ENCODE peak calls at places on chromosomes 12 and 14, in seven cellular contexts. One of them, this sample, is unnamed. For H3K4me1, the result is how much of the 10 kb centered on the place peaks cover.

GRCh38 chr12:47820631-47821345 is 1.1 kb upstream of the HDAC7 start:
- DNase-seq in MM.1S: no peak
- DNase-seq in GM23248: peak
- DNase-seq in GM12878: no peak
- DNase-seq in keratinocyte: peak
- DNase-seq in neural progenitor cell: peak
- DNase-seq in astrocyte: peak
- DNase-seq in this sample: peak

GRCh38 chr12:25388216-25388615 is 137.5 kb upstream of the KRAS start:
- DNase-seq in GM23248: peak
- DNase-seq in keratinocyte: no peak
- DNase-seq in MM.1S: no peak
- DNase-seq in GM12878: no peak
- DNase-seq in astrocyte: peak
- DNase-seq in neural progenitor cell: no peak
- DNase-seq in this sample: no peak

GRCh38 chr14:75769047-75769685 is 108.1 kb downstream of the TTLL5 start:
- DNase-seq in neural progenitor cell: no peak
- DNase-seq in GM23248: peak
- DNase-seq in GM12878: peak
- DNase-seq in MM.1S: no peak
- DNase-seq in astrocyte: peak
- DNase-seq in keratinocyte: no peak
- DNase-seq in this sample: no peak

GRCh38 chr12:124809391-124809790 is 54.3 kb downstream of the SCARB1 start:
- DNase-seq in GM12878: no peak
- DNase-seq in GM23248: no peak
- DNase-seq in MM.1S: no peak
- DNase-seq in neural progenitor cell: no peak
- DNase-seq in keratinocyte: no peak
- DNase-seq in astrocyte: no peak
- DNase-seq in this sample: no peak

GRCh38 chr12:93938921-93939320 is 209.5 kb upstream of the PLXNC1 start:
- DNase-seq in GM23248: peak
- DNase-seq in keratinocyte: no peak
- DNase-seq in MM.1S: no peak
- DNase-seq in astrocyte: no peak
- DNase-seq in neural progenitor cell: no peak
- DNase-seq in GM12878: no peak
- DNase-seq in this sample: no peak

GRCh38 chr12:51823875-51824565 is 24.5 kb downstream of the FIGNL2 start:
- DNase-seq in neural progenitor cell: peak
- DNase-seq in astrocyte: peak
- DNase-seq in GM23248: peak
- DNase-seq in keratinocyte: no peak
- DNase-seq in GM12878: no peak
- DNase-seq in MM.1S: peak
- DNase-seq in this sample: peak

GRCh38 chr14:69547701-69548348 is 26.8 kb downstream of the CCDC177 start:
- DNase-seq in MM.1S: no peak
- DNase-seq in GM23248: peak
- DNase-seq in keratinocyte: no peak
- DNase-seq in neural progenitor cell: peak
- DNase-seq in GM12878: no peak
- DNase-seq in astrocyte: peak
- DNase-seq in this sample: peak

GRCh38 chr12:45655186-45655585 is 74.3 kb upstream of the ARID2 start:
- DNase-seq in GM12878: no peak
- DNase-seq in GM23248: no peak
- DNase-seq in MM.1S: no peak
- DNase-seq in astrocyte: no peak
- DNase-seq in keratinocyte: no peak
- DNase-seq in neural progenitor cell: peak
- DNase-seq in this sample: peak

GRCh38 chr12:126617312-126617711 is 1552.1 kb downstream of the AACS start:
- DNase-seq in GM23248: peak
- DNase-seq in astrocyte: no peak
- DNase-seq in GM12878: no peak
- DNase-seq in neural progenitor cell: peak
- DNase-seq in MM.1S: peak
- DNase-seq in keratinocyte: no peak
- DNase-seq in this sample: no peak

GRCh38 chr14:72776701-72777255 is 117.1 kb downstream of the DPF3 start:
- DNase-seq in neural progenitor cell: no peak
- DNase-seq in astrocyte: no peak
- DNase-seq in MM.1S: no peak
- DNase-seq in GM12878: no peak
- DNase-seq in keratinocyte: no peak
- DNase-seq in GM23248: no peak
- DNase-seq in this sample: peak

GRCh38 chr12:109760930-109761630 is 47.5 kb downstream of the FAM222A start:
- DNase-seq in keratinocyte: no peak
- DNase-seq in GM23248: no peak
- DNase-seq in GM12878: no peak
- DNase-seq in neural progenitor cell: no peak
- DNase-seq in astrocyte: no peak
- DNase-seq in MM.1S: no peak
- DNase-seq in this sample: no peak

GRCh38 chr14:77026166-77026929 is 2.2 kb downstream of the IRF2BPL start:
- DNase-seq in neural progenitor cell: peak
- DNase-seq in MM.1S: no peak
- DNase-seq in keratinocyte: no peak
- DNase-seq in GM23248: peak
- DNase-seq in GM12878: no peak
- DNase-seq in astrocyte: peak
- DNase-seq in this sample: peak

GRCh38 chr12:48349471-48349870 is 1.2 kb downstream of the ZNF641 start:
- DNase-seq in GM12878: no peak
- DNase-seq in GM23248: peak
- DNase-seq in astrocyte: no peak
- DNase-seq in MM.1S: no peak
- DNase-seq in neural progenitor cell: no peak
- DNase-seq in keratinocyte: no peak
- DNase-seq in this sample: no peak

GRCh38 chr14:75427126-75427481 is 718 bp upstream of the JDP2 start:
- DNase-seq in neural progenitor cell: peak
- DNase-seq in astrocyte: no peak
- DNase-seq in GM12878: no peak
- DNase-seq in keratinocyte: no peak
- DNase-seq in MM.1S: no peak
- DNase-seq in GM23248: no peak
- DNase-seq in this sample: no peak

GRCh38 chr12:80709811-80710726 is 2.6 kb downstream of the MYF6 start:
- DNase-seq in astrocyte: no peak
- DNase-seq in GM23248: no peak
- DNase-seq in GM12878: no peak
- DNase-seq in neural progenitor cell: peak
- DNase-seq in MM.1S: no peak
- DNase-seq in keratinocyte: no peak
- DNase-seq in this sample: peak

GRCh38 chr12:116411977-116412376 is 134.5 kb upstream of the MED13L start:
- DNase-seq in neural progenitor cell: no peak
- DNase-seq in GM23248: peak
- DNase-seq in MM.1S: no peak
- DNase-seq in GM12878: no peak
- DNase-seq in keratinocyte: no peak
- DNase-seq in astrocyte: no peak
- DNase-seq in this sample: no peak

DNA sequence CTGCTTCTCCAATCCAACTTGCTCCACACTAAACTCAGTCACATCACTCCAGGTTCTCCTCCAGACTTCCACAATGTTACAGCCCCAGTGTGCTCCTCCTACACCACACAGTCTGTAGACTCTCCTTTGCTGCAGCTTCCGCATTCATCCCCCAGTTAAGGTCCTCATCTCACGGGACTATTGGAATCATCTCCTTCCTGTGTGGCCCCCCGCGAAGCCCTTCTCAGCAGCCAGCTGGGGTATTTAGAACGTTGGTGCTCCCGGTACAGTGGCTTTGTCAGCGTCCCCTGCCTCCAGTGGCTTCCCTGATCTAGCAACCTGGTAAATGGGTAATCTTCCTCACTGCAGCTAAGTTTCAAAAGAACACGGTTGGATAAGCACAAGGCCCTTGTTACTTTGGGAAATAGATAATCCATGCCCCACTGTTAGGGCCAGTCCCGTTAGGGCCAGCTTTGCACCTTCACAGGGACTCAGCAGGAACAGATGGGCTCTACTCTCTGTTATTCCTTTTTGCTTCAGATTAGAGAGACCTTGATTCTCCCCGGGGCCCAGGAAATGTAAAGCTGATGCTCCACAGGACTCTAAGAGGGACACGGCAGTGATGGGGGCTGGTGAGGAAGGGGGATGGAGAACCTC is 823 bp upstream of the TSPAN11 start:
- DNase-seq in astrocyte: no peak
- DNase-seq in GM12878: no peak
- DNase-seq in GM23248: no peak
- DNase-seq in neural progenitor cell: peak
- DNase-seq in MM.1S: no peak
- DNase-seq in keratinocyte: no peak
- DNase-seq in this sample: no peak
- TF ChIP-seq EZH2 in astrocyte: no peak
- TF ChIP-seq EZH2 in GM12878: no peak
- TF ChIP-seq EZH2 in GM23248: no peak
- TF ChIP-seq EZH2 in neural progenitor cell: no peak
- TF ChIP-seq EZH2 in MM.1S: no peak
- TF ChIP-seq EZH2 in keratinocyte: no peak
- TF ChIP-seq EZH2 in this sample: no peak

GRCh38 chr12:89856431-89856830 is 147.8 kb upstream of the ATP2B1 start:
- DNase-seq in GM23248: peak
- DNase-seq in GM12878: peak
- DNase-seq in keratinocyte: no peak
- DNase-seq in MM.1S: peak
- DNase-seq in neural progenitor cell: no peak
- DNase-seq in astrocyte: peak
- DNase-seq in this sample: no peak
- H3K4me1 ChIP-seq in GM23248: under half
- H3K4me1 ChIP-seq in GM12878: under half
- H3K4me1 ChIP-seq in keratinocyte: under half
- H3K4me1 ChIP-seq in MM.1S: under half
- H3K4me1 ChIP-seq in neural progenitor cell: under half
- H3K4me1 ChIP-seq in astrocyte: under half
- H3K4me1 ChIP-seq in this sample: under half

GRCh38 chr12:53764630-53765029 is 12.9 kb upstream of the CISTR start:
- DNase-seq in astrocyte: no peak
- DNase-seq in MM.1S: no peak
- DNase-seq in neural progenitor cell: no peak
- DNase-seq in GM12878: no peak
- DNase-seq in keratinocyte: no peak
- DNase-seq in GM23248: no peak
- DNase-seq in this sample: no peak
- TF ChIP-seq EZH2 in astrocyte: no peak
- TF ChIP-seq EZH2 in MM.1S: no peak
- TF ChIP-seq EZH2 in neural progenitor cell: no peak
- TF ChIP-seq EZH2 in GM12878: no peak
- TF ChIP-seq EZH2 in keratinocyte: no peak
- TF ChIP-seq EZH2 in GM23248: no peak
- TF ChIP-seq EZH2 in this sample: no peak

GRCh38 chr14:90429764-90430163 is 32.9 kb downstream of the CALM1 start:
- DNase-seq in keratinocyte: no peak
- DNase-seq in GM12878: no peak
- DNase-seq in MM.1S: no peak
- DNase-seq in astrocyte: no peak
- DNase-seq in GM23248: no peak
- DNase-seq in neural progenitor cell: no peak
- DNase-seq in this sample: no peak
- H3K4me1 ChIP-seq in keratinocyte: under half
- H3K4me1 ChIP-seq in GM12878: under half
- H3K4me1 ChIP-seq in MM.1S: under half
- H3K4me1 ChIP-seq in astrocyte: under half
- H3K4me1 ChIP-seq in GM23248: under half
- H3K4me1 ChIP-seq in neural progenitor cell: under half
- H3K4me1 ChIP-seq in this sample: under half